ENCODE peak calls at places on chromosomes 11 and 22, in eight cellular contexts. L is right lobe of liver; G is stomach; U is psoas muscle; P is A549; I is IMR-90; T is neural progenitor cell; E is CD4-positive, CD25-positive, alpha-beta regulatory T cell. B is an unnamed sample. For H3K9me3, the result is how much of the 10 kb centered on the place peaks cover.

GRCh38 chr22:35947794-35948425 is 80.7 kb downstream of the RBFOX2 start:
- DNase-seq in L (no peak), G (no peak), U (no peak), P (no peak), I (peak), T (no peak), E (no peak), B (no peak)

GRCh38 chr11:96152623-96153022 is 190.4 kb downstream of the MAML2 start:
- DNase-seq in L (no peak), G (no peak), U (no peak), P (no peak), I (no peak), T (peak), E (no peak), B (no peak)

GRCh38 chr11:124725719-124726105 is 14.0 kb upstream of the NRGN start:
- DNase-seq in L (no peak), G (no peak), U (no peak), P (no peak), I (peak), T (no peak), E (no peak), B (no peak)

GRCh38 chr11:111407652-111408051 is 28.6 kb upstream of the POU2AF1 start:
- DNase-seq in L (no peak), G (no peak), U (no peak), P (no peak), I (no peak), T (no peak), E (no peak), B (no peak)

GRCh38 chr11:127002669-127003259 is 2.2 kb upstream of the KIRREL3 start:
- DNase-seq in L (no peak), G (no peak), U (no peak), P (no peak), I (no peak), T (peak), E (no peak), B (no peak)

GRCh38 chr11:85685820-85686459 is at the start of gene CCDC89:
- DNase-seq in L (peak), G (peak), U (peak), P (no peak), I (peak), T (peak), E (no peak), B (peak)

GRCh38 chr11:81596709-81597108 is 1137.0 kb downstream of the FAM181B start:
- DNase-seq in L (no peak), G (no peak), U (no peak), P (no peak), I (no peak), T (no peak), E (no peak), B (no peak)

GRCh38 chr11:96246718-96247540 is 96.1 kb downstream of the MAML2 start:
- DNase-seq in L (no peak), G (no peak), U (no peak), P (no peak), I (peak), T (no peak), E (no peak), B (no peak)

GRCh38 chr11:100185588-100185987 is 501.5 kb upstream of the ARHGAP42 start:
- DNase-seq in L (no peak), G (no peak), U (no peak), P (no peak), I (no peak), T (no peak), E (no peak), B (no peak)

GRCh38 chr11:76157891-76158290 is 48.4 kb downstream of the WNT11 start:
- DNase-seq in L (no peak), G (no peak), U (no peak), P (no peak), I (no peak), T (no peak), E (no peak), B (no peak)

GRCh38 chr22:19607198-19608113 is 83.2 kb upstream of the CLDN5 start:
- DNase-seq in L (peak), G (peak), U (peak), P (no peak), I (peak), T (no peak), E (no peak), B (no peak)

GRCh38 chr11:57426439-57426753 is 525 bp downstream of the SLC43A3 start:
- DNase-seq in L (peak), G (no peak), U (no peak), P (no peak), I (no peak), T (no peak), E (no peak), B (no peak)

GRCh38 chr11:117392001-117392690 is 64.5 kb downstream of the CEP164 start:
- DNase-seq in L (peak), G (no peak), U (no peak), P (no peak), I (no peak), T (no peak), E (no peak), B (no peak)

GRCh38 chr11:13760115-13760514 is 91.6 kb downstream of the FAR1 start:
- DNase-seq in L (no peak), G (no peak), U (no peak), P (no peak), I (peak), T (no peak), E (no peak), B (no peak)

GRCh38 chr11:76635991-76636520 is 34.5 kb downstream of the LRRC32 start:
- DNase-seq in L (no peak), G (no peak), U (no peak), P (no peak), I (no peak), T (no peak), E (no peak), B (no peak)

GRCh38 chr22:37283393-37283937 is 1.2 kb downstream of the CYTH4 start:
- DNase-seq in L (no peak), G (no peak), U (no peak), P (no peak), I (no peak), T (no peak), E (peak), B (no peak)

GRCh38 chr22:19879996-19880785 is 25.5 kb upstream of the GNB1L start:
- DNase-seq in L (no peak), G (no peak), U (peak), P (no peak), I (no peak), T (no peak), E (no peak), B (no peak)

GRCh38 chr11:62500066-62501035 is 46.3 kb downstream of the AHNAK start:
- DNase-seq in L (no peak), G (no peak), U (no peak), P (no peak), I (no peak), T (no peak), E (no peak), B (no peak)

GRCh38 chr11:69207165-69207889 is 51.6 kb downstream of the SMIM38 start:
- DNase-seq in L (no peak), G (no peak), U (no peak), P (no peak), I (no peak), T (no peak), E (no peak), B (no peak)

GRCh38 chr11:19283998-19284397 is 43.3 kb upstream of the E2F8 start:
- DNase-seq in L (no peak), G (no peak), U (no peak), P (no peak), I (no peak), T (no peak), E (no peak), B (no peak)

GRCh38 chr11:36010010-36010740 is 66.3 kb downstream of the LDLRAD3 start:
- DNase-seq in L (no peak), G (no peak), U (no peak), P (no peak), I (peak), T (no peak), E (no peak), B (no peak)

GRCh38 chr11:95304777-95305176 is 73.8 kb upstream of the SESN3 start:
- DNase-seq in L (no peak), G (no peak), U (no peak), P (no peak), I (no peak), T (no peak), E (no peak), B (no peak)

GRCh38 chr11:134749040-134749586 is 337.1 kb upstream of the B3GAT1 start:
- DNase-seq in L (no peak), G (no peak), U (no peak), P (no peak), I (no peak), T (no peak), E (no peak), B (no peak)

GRCh38 chr11:8870461-8871282 is 40.3 kb upstream of the AKIP1 start:
- DNase-seq in L (peak), G (peak), U (peak), P (peak), I (peak), T (peak), E (no peak), B (peak)

GRCh38 chr22:37079668-37080171 is 28.2 kb downstream of the KCTD17 start:
- DNase-seq in L (no peak), G (peak), U (no peak), P (no peak), I (peak), T (no peak), E (peak), B (no peak)

GRCh38 chr11:126518130-126518995 is 162.9 kb downstream of the ST3GAL4 start:
- DNase-seq in L (no peak), G (no peak), U (no peak), P (no peak), I (no peak), T (no peak), E (no peak), B (no peak)

GRCh38 chr11:68010058-68011041 is at the start of gene ALDH3B1:
- DNase-seq in L (peak), G (peak), U (peak), P (peak), I (peak), T (peak), E (no peak), B (peak)

GRCh38 chr11:68012843-68013610 is 2.9 kb downstream of the ALDH3B1 start:
- DNase-seq in L (no peak), G (no peak), U (no peak), P (peak), I (peak), T (no peak), E (no peak), B (no peak)

GRCh38 chr11:68012044-68012842 is 2.1 kb downstream of the ALDH3B1 start:
- DNase-seq in L (no peak), G (no peak), U (no peak), P (no peak), I (no peak), T (no peak), E (no peak), B (no peak)

GRCh38 chr11:68009391-68010000 is 631 bp upstream of the ALDH3B1 start:
- DNase-seq in L (no peak), G (no peak), U (no peak), P (no peak), I (peak), T (no peak), E (no peak), B (no peak)

GRCh38 chr11:68011046-68011943 is 1.2 kb downstream of the ALDH3B1 start:
- DNase-seq in L (no peak), G (no peak), U (no peak), P (no peak), I (no peak), T (no peak), E (no peak), B (no peak)
- H3K27ac ChIP-seq in L (peak), G (peak), U (peak), P (peak), I (peak), T (no peak), E (no peak), B (peak)

GRCh38 chr22:47409501-47410275 is 647.2 kb downstream of the TBC1D22A start:
- DNase-seq in L (peak), G (no peak), U (no peak), P (no peak), I (no peak), T (no peak), E (no peak), B (no peak)
- H3K9me3 ChIP-seq in L (under half), G (under half), U (under half), P (under half), I (under half), T (under half), E (under half), B (under half)

GRCh38 chr22:21014202-21015050 is 539 bp upstream of the P2RX6 start:
- DNase-seq in L (peak), G (peak), U (peak), P (peak), I (peak), T (peak), E (peak), B (peak)
- H3K27ac ChIP-seq in L (no peak), G (peak), U (peak), P (peak), I (peak), T (no peak), E (peak), B (peak)

DNA sequence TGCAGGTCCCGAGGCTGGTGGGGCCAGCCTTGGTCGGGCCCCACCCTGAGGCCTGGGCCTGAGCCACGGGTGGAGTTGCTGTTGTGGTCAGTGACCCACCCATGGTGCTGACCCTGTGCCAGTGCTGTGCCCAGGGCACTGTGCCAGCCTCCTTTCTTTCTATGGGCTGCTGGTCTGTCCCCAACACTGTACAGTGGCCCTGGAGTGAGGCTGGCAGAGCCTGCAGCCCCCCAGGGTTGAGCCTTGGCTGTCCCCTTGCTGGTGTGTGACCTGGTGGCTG is 1235.7 kb downstream of the BRD1 start:
- DNase-seq in L (no peak), G (no peak), U (no peak), P (no peak), I (no peak), T (no peak), E (no peak), B (no peak)
- H3K9me3 ChIP-seq in L (under half), G (under half), U (under half), P (under half), I (half or more), T (under half), E (under half), B (under half)

DNA sequence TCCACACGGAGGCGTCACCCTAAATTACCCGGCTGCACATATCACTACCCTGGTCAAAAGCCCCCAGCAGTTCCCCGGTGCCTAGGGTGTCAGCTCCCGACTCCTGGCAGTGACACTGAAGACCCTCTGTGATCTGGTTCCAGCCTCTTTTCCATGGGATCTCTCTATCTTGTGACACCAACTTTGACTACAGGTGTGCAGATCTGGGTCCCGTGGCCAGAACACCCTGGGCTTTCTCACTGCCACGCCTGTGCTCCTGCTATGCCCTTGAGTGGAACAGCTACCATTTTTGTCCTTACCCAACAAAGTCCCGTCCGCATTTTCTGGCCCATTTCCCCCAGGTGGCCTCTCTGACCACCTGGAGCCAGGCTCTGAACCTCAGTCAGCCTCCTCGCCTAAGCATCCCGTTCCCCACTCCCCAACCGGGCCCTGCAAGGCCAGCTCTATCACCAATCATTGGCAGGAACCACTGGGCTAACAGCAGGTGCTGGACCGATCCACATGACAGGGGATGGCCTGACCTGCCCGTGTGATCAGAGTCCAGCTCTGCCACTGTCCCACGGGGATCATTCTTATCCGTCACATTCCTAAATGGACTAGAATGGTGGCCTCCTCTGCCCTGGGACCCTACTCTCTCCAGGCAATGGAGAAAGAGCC is 20.7 kb upstream of the CBX7 start:
- DNase-seq in L (no peak), G (no peak), U (no peak), P (no peak), I (no peak), T (no peak), E (no peak), B (no peak)
- H3K27ac ChIP-seq in L (peak), G (peak), U (peak), P (peak), I (peak), T (no peak), E (peak), B (peak)